ENCODE peak calls at places on chromosomes 12 and 14, in seven cellular contexts. One of them, this sample, is unnamed. For H3K36me3 and H3K27me3, the result is how much of the 10 kb centered on the place peaks cover.

GRCh38 chr14:68401320-68401719 is 391.5 kb downstream of the ZFP36L1 start:
- DNase-seq in H1: no peak
- DNase-seq in upper lobe of left lung: no peak
- DNase-seq in tibial nerve: no peak
- DNase-seq in GM06990: no peak
- DNase-seq in BE2C: no peak
- DNase-seq in body of pancreas: no peak
- DNase-seq in this sample: no peak

GRCh38 chr12:126038434-126038833 is 973.2 kb downstream of the AACS start:
- DNase-seq in GM06990: no peak
- DNase-seq in body of pancreas: no peak
- DNase-seq in H1: no peak
- DNase-seq in upper lobe of left lung: no peak
- DNase-seq in tibial nerve: no peak
- DNase-seq in BE2C: no peak
- DNase-seq in this sample: no peak

GRCh38 chr14:35416108-35416750 is 11.7 kb upstream of the NFKBIA start:
- DNase-seq in GM06990: peak
- DNase-seq in upper lobe of left lung: no peak
- DNase-seq in tibial nerve: no peak
- DNase-seq in body of pancreas: no peak
- DNase-seq in BE2C: no peak
- DNase-seq in H1: no peak
- DNase-seq in this sample: no peak

GRCh38 chr14:56294125-56294524 is 175.9 kb downstream of the PELI2 start:
- DNase-seq in tibial nerve: no peak
- DNase-seq in GM06990: no peak
- DNase-seq in upper lobe of left lung: no peak
- DNase-seq in BE2C: peak
- DNase-seq in H1: peak
- DNase-seq in body of pancreas: peak
- DNase-seq in this sample: peak

GRCh38 chr14:68753696-68754095 is 39.2 kb downstream of the ZFP36L1 start:
- DNase-seq in tibial nerve: no peak
- DNase-seq in upper lobe of left lung: no peak
- DNase-seq in body of pancreas: no peak
- DNase-seq in H1: no peak
- DNase-seq in GM06990: no peak
- DNase-seq in BE2C: no peak
- DNase-seq in this sample: no peak

GRCh38 chr12:120190386-120190785 is 4.1 kb downstream of the GCN1 start:
- DNase-seq in GM06990: no peak
- DNase-seq in tibial nerve: no peak
- DNase-seq in BE2C: no peak
- DNase-seq in body of pancreas: no peak
- DNase-seq in upper lobe of left lung: no peak
- DNase-seq in H1: no peak
- DNase-seq in this sample: no peak

GRCh38 chr12:12214201-12214600 is 52.6 kb downstream of the LRP6 start:
- DNase-seq in upper lobe of left lung: no peak
- DNase-seq in BE2C: no peak
- DNase-seq in H1: no peak
- DNase-seq in tibial nerve: no peak
- DNase-seq in GM06990: no peak
- DNase-seq in body of pancreas: no peak
- DNase-seq in this sample: no peak

GRCh38 chr12:132872975-132873421 is 14.4 kb downstream of the CHFR start:
- DNase-seq in body of pancreas: no peak
- DNase-seq in BE2C: no peak
- DNase-seq in H1: no peak
- DNase-seq in GM06990: no peak
- DNase-seq in tibial nerve: no peak
- DNase-seq in upper lobe of left lung: no peak
- DNase-seq in this sample: no peak

GRCh38 chr12:121513464-121514183 is 67.2 kb downstream of the KDM2B start:
- DNase-seq in BE2C: peak
- DNase-seq in tibial nerve: no peak
- DNase-seq in body of pancreas: peak
- DNase-seq in GM06990: peak
- DNase-seq in upper lobe of left lung: no peak
- DNase-seq in H1: peak
- DNase-seq in this sample: peak

GRCh38 chr14:28294834-28295440 is 471.6 kb upstream of the FOXG1 start:
- DNase-seq in upper lobe of left lung: no peak
- DNase-seq in BE2C: no peak
- DNase-seq in GM06990: no peak
- DNase-seq in body of pancreas: no peak
- DNase-seq in H1: no peak
- DNase-seq in tibial nerve: no peak
- DNase-seq in this sample: no peak

GRCh38 chr12:21248679-21249078 is 86.0 kb downstream of the SLCO1A2 start:
- DNase-seq in upper lobe of left lung: no peak
- DNase-seq in tibial nerve: no peak
- DNase-seq in BE2C: no peak
- DNase-seq in H1: no peak
- DNase-seq in GM06990: no peak
- DNase-seq in body of pancreas: no peak
- DNase-seq in this sample: peak

GRCh38 chr14:99277534-99277933 is 5.5 kb upstream of the BCL11B start:
- DNase-seq in body of pancreas: no peak
- DNase-seq in H1: no peak
- DNase-seq in upper lobe of left lung: no peak
- DNase-seq in GM06990: no peak
- DNase-seq in tibial nerve: no peak
- DNase-seq in BE2C: no peak
- DNase-seq in this sample: peak

GRCh38 chr12:57216931-57217871 is 607 bp downstream of the NXPH4 start:
- DNase-seq in BE2C: no peak
- DNase-seq in body of pancreas: no peak
- DNase-seq in H1: peak
- DNase-seq in GM06990: no peak
- DNase-seq in upper lobe of left lung: peak
- DNase-seq in tibial nerve: no peak
- DNase-seq in this sample: peak

GRCh38 chr12:14257303-14257733 is 108.2 kb upstream of the ATF7IP start:
- DNase-seq in GM06990: no peak
- DNase-seq in body of pancreas: no peak
- DNase-seq in H1: no peak
- DNase-seq in upper lobe of left lung: no peak
- DNase-seq in BE2C: no peak
- DNase-seq in tibial nerve: no peak
- DNase-seq in this sample: no peak

GRCh38 chr12:13170892-13171490 is 25.5 kb upstream of the EMP1 start:
- DNase-seq in upper lobe of left lung: no peak
- DNase-seq in BE2C: no peak
- DNase-seq in GM06990: no peak
- DNase-seq in tibial nerve: no peak
- DNase-seq in H1: peak
- DNase-seq in body of pancreas: no peak
- DNase-seq in this sample: no peak

GRCh38 chr12:91406920-91407341 is 224.3 kb upstream of the DCN start:
- DNase-seq in upper lobe of left lung: no peak
- DNase-seq in body of pancreas: no peak
- DNase-seq in GM06990: peak
- DNase-seq in tibial nerve: no peak
- DNase-seq in H1: no peak
- DNase-seq in BE2C: no peak
- DNase-seq in this sample: no peak

GRCh38 chr12:129002447-129002846 is 149.2 kb downstream of the GLT1D1 start:
- DNase-seq in tibial nerve: no peak
- DNase-seq in upper lobe of left lung: no peak
- DNase-seq in body of pancreas: no peak
- DNase-seq in GM06990: no peak
- DNase-seq in H1: no peak
- DNase-seq in BE2C: no peak
- DNase-seq in this sample: no peak

GRCh38 chr14:51095854-51096823 is 1.2 kb upstream of the TRIM9 start:
- DNase-seq in GM06990: no peak
- DNase-seq in H1: no peak
- DNase-seq in body of pancreas: peak
- DNase-seq in BE2C: peak
- DNase-seq in upper lobe of left lung: no peak
- DNase-seq in tibial nerve: no peak
- DNase-seq in this sample: no peak

GRCh38 chr12:47491516-47491915 is 214.3 kb downstream of the RPAP3 start:
- DNase-seq in upper lobe of left lung: no peak
- DNase-seq in tibial nerve: no peak
- DNase-seq in BE2C: no peak
- DNase-seq in body of pancreas: no peak
- DNase-seq in H1: no peak
- DNase-seq in GM06990: no peak
- DNase-seq in this sample: no peak

GRCh38 chr12:38139456-38139855 is 177.1 kb upstream of the ALG10B start:
- DNase-seq in H1: no peak
- DNase-seq in upper lobe of left lung: no peak
- DNase-seq in body of pancreas: no peak
- DNase-seq in BE2C: no peak
- DNase-seq in tibial nerve: no peak
- DNase-seq in GM06990: no peak
- DNase-seq in this sample: no peak

GRCh38 chr14:86462193-86462592 is 932.2 kb downstream of the FLRT2 start:
- DNase-seq in H1: no peak
- DNase-seq in BE2C: peak
- DNase-seq in GM06990: no peak
- DNase-seq in upper lobe of left lung: no peak
- DNase-seq in tibial nerve: no peak
- DNase-seq in body of pancreas: peak
- DNase-seq in this sample: no peak

GRCh38 chr12:12975322-12976077 is 23.5 kb upstream of the GPRC5D start:
- DNase-seq in H1: no peak
- DNase-seq in body of pancreas: peak
- DNase-seq in GM06990: no peak
- DNase-seq in tibial nerve: no peak
- DNase-seq in BE2C: peak
- DNase-seq in upper lobe of left lung: peak
- DNase-seq in this sample: peak

DNA sequence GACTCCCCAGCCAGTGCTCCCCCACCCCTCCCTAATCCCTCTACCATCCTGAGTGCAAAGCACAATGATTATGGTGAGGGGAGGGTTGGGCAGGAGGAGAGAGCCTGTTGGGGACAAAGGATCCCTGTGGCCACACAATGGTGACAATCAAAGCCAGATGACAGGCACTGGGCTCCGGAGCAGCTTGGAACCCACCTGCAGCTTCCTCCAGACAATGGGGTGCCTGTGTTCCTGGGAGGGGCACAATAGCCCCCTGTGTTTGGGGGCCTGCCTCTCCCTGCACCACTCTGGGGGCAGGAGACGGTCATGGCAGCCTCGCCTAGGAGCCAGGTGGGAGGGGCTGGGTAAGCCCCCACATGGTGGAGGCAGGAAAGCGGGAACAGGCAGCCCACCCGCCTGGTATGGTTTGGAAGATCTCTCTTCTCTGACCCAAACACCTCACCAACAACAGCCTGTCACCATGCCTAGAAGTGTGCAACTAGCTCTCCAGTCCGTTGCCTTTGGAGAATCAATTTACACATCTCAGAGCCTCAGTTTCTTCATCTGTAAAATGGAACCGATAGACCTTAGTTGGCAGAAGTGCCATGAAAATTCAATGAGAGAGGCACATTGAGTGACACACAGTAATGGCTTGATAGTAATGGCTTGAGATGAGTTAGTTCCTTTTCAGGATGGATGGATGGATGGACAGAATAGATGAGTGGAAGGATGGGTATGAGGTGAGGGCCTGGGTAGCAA is 53.0 kb downstream of the MVK start:
- DNase-seq in body of pancreas: no peak
- DNase-seq in upper lobe of left lung: no peak
- DNase-seq in H1: no peak
- DNase-seq in tibial nerve: no peak
- DNase-seq in BE2C: no peak
- DNase-seq in GM06990: no peak
- DNase-seq in this sample: no peak
- H3K4me3 ChIP-seq in body of pancreas: no peak
- H3K4me3 ChIP-seq in upper lobe of left lung: no peak
- H3K4me3 ChIP-seq in H1: no peak
- H3K4me3 ChIP-seq in tibial nerve: no peak
- H3K4me3 ChIP-seq in BE2C: no peak
- H3K4me3 ChIP-seq in GM06990: no peak
- H3K4me3 ChIP-seq in this sample: no peak

GRCh38 chr14:102991376-102991775 is 66.0 kb downstream of the CDC42BPB start:
- DNase-seq in BE2C: no peak
- DNase-seq in body of pancreas: no peak
- DNase-seq in GM06990: no peak
- DNase-seq in H1: no peak
- DNase-seq in upper lobe of left lung: no peak
- DNase-seq in tibial nerve: no peak
- DNase-seq in this sample: no peak
- H3K36me3 ChIP-seq in BE2C: under half
- H3K36me3 ChIP-seq in body of pancreas: under half
- H3K36me3 ChIP-seq in GM06990: under half
- H3K36me3 ChIP-seq in H1: under half
- H3K36me3 ChIP-seq in upper lobe of left lung: under half
- H3K36me3 ChIP-seq in tibial nerve: half or more
- H3K36me3 ChIP-seq in this sample: under half

DNA sequence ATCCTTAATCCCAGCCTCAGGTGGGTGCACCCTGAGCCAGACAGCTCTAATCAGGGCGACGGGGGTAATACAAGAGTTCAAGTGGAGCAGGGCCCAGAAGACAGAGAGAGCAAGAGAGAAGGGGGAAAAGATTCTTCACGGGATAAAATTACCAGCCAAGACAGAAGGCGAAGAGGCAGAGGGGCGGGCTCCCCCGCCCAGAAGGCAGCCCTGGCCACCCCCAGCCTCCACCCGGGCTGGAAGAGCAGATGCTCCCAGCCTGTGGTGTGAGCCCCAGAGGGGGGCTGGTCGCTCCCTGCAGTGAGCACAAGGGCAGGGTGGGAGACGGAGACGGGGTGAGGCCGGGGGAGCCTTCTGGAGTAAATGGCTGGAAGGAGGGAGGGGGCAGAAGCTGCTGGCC is 1035.6 kb downstream of the VRK1 start:
- DNase-seq in body of pancreas: no peak
- DNase-seq in tibial nerve: no peak
- DNase-seq in BE2C: no peak
- DNase-seq in upper lobe of left lung: peak
- DNase-seq in H1: no peak
- DNase-seq in GM06990: no peak
- DNase-seq in this sample: peak
- H3K27me3 ChIP-seq in body of pancreas: under half
- H3K27me3 ChIP-seq in tibial nerve: under half
- H3K27me3 ChIP-seq in BE2C: under half
- H3K27me3 ChIP-seq in upper lobe of left lung: under half
- H3K27me3 ChIP-seq in H1: under half
- H3K27me3 ChIP-seq in GM06990: under half
- H3K27me3 ChIP-seq in this sample: under half

GRCh38 chr14:91413547-91414474 is 3.8 kb downstream of the CCDC88C start:
- DNase-seq in GM06990: no peak
- DNase-seq in body of pancreas: peak
- DNase-seq in BE2C: no peak
- DNase-seq in tibial nerve: no peak
- DNase-seq in upper lobe of left lung: no peak
- DNase-seq in H1: peak
- DNase-seq in this sample: peak
- H3K4me3 ChIP-seq in GM06990: peak
- H3K4me3 ChIP-seq in body of pancreas: no peak
- H3K4me3 ChIP-seq in BE2C: no peak
- H3K4me3 ChIP-seq in tibial nerve: no peak
- H3K4me3 ChIP-seq in upper lobe of left lung: no peak
- H3K4me3 ChIP-seq in H1: no peak
- H3K4me3 ChIP-seq in this sample: no peak